ENCODE peak calls at places on chromosomes 7 and 10, in seven cellular contexts. X is HepG2, R is HCT116, N is GM12878, E is H1, M is K562, W is SK-N-SH. C is an unnamed sample.

GRCh38 chr7:142338633-142339501 is 81.0 kb upstream of the PRSS58 start:
- DNase-seq in X (no peak), R (peak), N (no peak), E (peak), M (no peak), W (no peak), C (peak)

GRCh38 chr10:96512997-96513685 is 585 bp downstream of the TLL2 start:
- DNase-seq in X (no peak), R (no peak), N (no peak), E (no peak), M (no peak), W (peak), C (no peak)

GRCh38 chr10:63697956-63698814 is 177.0 kb downstream of the REEP3 start:
- DNase-seq in X (no peak), R (no peak), N (no peak), E (no peak), M (no peak), W (no peak), C (no peak)

GRCh38 chr7:138137423-138138171 is 61.3 kb downstream of the AKR1D1 start:
- DNase-seq in X (no peak), R (no peak), N (peak), E (no peak), M (no peak), W (no peak), C (no peak)

GRCh38 chr10:32005050-32005449 is 51.2 kb downstream of the KIF5B start:
- DNase-seq in X (peak), R (peak), N (peak), E (peak), M (peak), W (peak), C (no peak)

GRCh38 chr10:36492590-36493510 is 632.5 kb upstream of the ANKRD30A start:
- DNase-seq in X (no peak), R (no peak), N (no peak), E (no peak), M (no peak), W (no peak), C (no peak)

GRCh38 chr7:29564455-29565185 is 985 bp downstream of the PRR15 start:
- DNase-seq in X (peak), R (no peak), N (no peak), E (peak), M (no peak), W (peak), C (peak)

GRCh38 chr7:2499719-2500430 is 19.7 kb upstream of the LFNG start:
- DNase-seq in X (no peak), R (no peak), N (no peak), E (peak), M (no peak), W (no peak), C (no peak)

GRCh38 chr10:91797077-91797690 is 1.0 kb upstream of the TNKS2 start:
- DNase-seq in X (no peak), R (no peak), N (no peak), E (no peak), M (no peak), W (no peak), C (no peak)

GRCh38 chr7:34759477-34760125 is 101.6 kb downstream of the NPSR1 start:
- DNase-seq in X (peak), R (peak), N (no peak), E (no peak), M (peak), W (peak), C (peak)

GRCh38 chr10:15483215-15483970 is 112.3 kb upstream of the FAM171A1 start:
- DNase-seq in X (no peak), R (no peak), N (no peak), E (no peak), M (peak), W (peak), C (no peak)

GRCh38 chr7:98314469-98314868 is 33.0 kb downstream of the BRI3 start:
- DNase-seq in X (no peak), R (no peak), N (no peak), E (no peak), M (no peak), W (no peak), C (no peak)

GRCh38 chr7:110142939-110143526 is 947.9 kb upstream of the LRRN3 start:
- DNase-seq in X (no peak), R (no peak), N (no peak), E (no peak), M (no peak), W (peak), C (no peak)

GRCh38 chr10:8398771-8399170 is 344.3 kb downstream of the GATA3 start:
- DNase-seq in X (no peak), R (no peak), N (no peak), E (no peak), M (no peak), W (no peak), C (no peak)

GRCh38 chr10:66257801-66258200 is 668.0 kb upstream of the LRRTM3 start:
- DNase-seq in X (no peak), R (no peak), N (no peak), E (no peak), M (no peak), W (no peak), C (peak)

GRCh38 chr10:74255214-74255613 is 104.2 kb downstream of the ADK start:
- DNase-seq in X (no peak), R (no peak), N (no peak), E (no peak), M (no peak), W (no peak), C (no peak)

GRCh38 chr7:83426325-83426724 is 222.6 kb downstream of the SEMA3E start:
- DNase-seq in X (no peak), R (no peak), N (no peak), E (no peak), M (no peak), W (no peak), C (no peak)

GRCh38 chr7:135773451-135773850 is 24.8 kb upstream of the FAM180A start:
- DNase-seq in X (no peak), R (no peak), N (no peak), E (no peak), M (no peak), W (no peak), C (peak)

GRCh38 chr10:95785942-95786669 is 30.1 kb downstream of the ENTPD1 start:
- DNase-seq in X (no peak), R (no peak), N (peak), E (no peak), M (no peak), W (no peak), C (no peak)

GRCh38 chr7:137546671-137547070 is 203.1 kb upstream of the PTN start:
- DNase-seq in X (no peak), R (no peak), N (no peak), E (no peak), M (no peak), W (no peak), C (no peak)

GRCh38 chr7:143415696-143416095 is 7.0 kb upstream of the EPHA1 start:
- DNase-seq in X (no peak), R (no peak), N (no peak), E (no peak), M (no peak), W (no peak), C (no peak)

GRCh38 chr7:11726251-11727155 is 105.5 kb downstream of the THSD7A start:
- DNase-seq in X (no peak), R (no peak), N (no peak), E (no peak), M (no peak), W (peak), C (no peak)

GRCh38 chr7:123811056-123811455 is 33.9 kb upstream of the HYAL4 start:
- DNase-seq in X (no peak), R (no peak), N (no peak), E (no peak), M (no peak), W (no peak), C (no peak)
- TF ChIP-seq JUND in X (no peak), R (no peak), N (no peak), E (no peak), M (no peak), W (no peak), C (no peak)

DNA sequence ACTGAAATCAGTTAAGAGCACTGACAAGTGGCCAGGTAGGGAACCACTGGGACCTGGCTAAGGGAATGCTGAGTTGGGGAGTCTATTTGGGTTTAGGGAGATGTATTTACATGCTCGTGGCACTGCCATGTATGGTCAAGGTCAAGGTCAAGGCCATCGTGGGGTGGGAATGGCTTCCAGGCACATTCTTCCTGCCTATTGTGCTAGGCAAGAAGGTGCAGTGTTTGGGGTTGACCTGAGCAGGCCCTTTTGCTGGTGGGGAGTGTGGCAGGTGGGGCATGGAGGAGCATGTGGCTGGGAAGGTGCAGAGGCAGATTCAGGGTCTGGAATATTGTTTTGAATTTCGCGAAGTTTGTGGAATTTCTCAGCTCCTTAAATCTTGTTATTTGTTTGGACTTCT is 17.8 kb downstream of the FAM241B start:
- DNase-seq in X (no peak), R (no peak), N (no peak), E (no peak), M (no peak), W (no peak), C (no peak)
- TF ChIP-seq JUND in X (no peak), R (no peak), N (no peak), E (no peak), M (no peak), W (no peak), C (no peak)

GRCh38 chr7:17097668-17098297 is 200.7 kb upstream of the AHR start:
- DNase-seq in X (no peak), R (no peak), N (no peak), E (no peak), M (no peak), W (no peak), C (no peak)

GRCh38 chr7:17099083-17099973 is 199.1 kb upstream of the AHR start:
- DNase-seq in X (peak), R (peak), N (no peak), E (no peak), M (no peak), W (no peak), C (peak)

GRCh38 chr7:17098515-17098914 is 199.9 kb upstream of the AHR start:
- DNase-seq in X (no peak), R (no peak), N (no peak), E (no peak), M (no peak), W (no peak), C (no peak)

GRCh38 chr7:17095951-17096350 is 202.5 kb upstream of the AHR start:
- DNase-seq in X (no peak), R (no peak), N (no peak), E (no peak), M (no peak), W (no peak), C (no peak)

GRCh38 chr7:17095001-17095574 is 203.4 kb upstream of the AHR start:
- DNase-seq in X (no peak), R (no peak), N (no peak), E (no peak), M (no peak), W (no peak), C (peak)
- TF ChIP-seq JUND in X (no peak), R (no peak), N (no peak), E (no peak), M (no peak), W (no peak), C (peak)

GRCh38 chr10:124091646-124092269 is 1.6 kb downstream of the CHST15 start:
- DNase-seq in X (no peak), R (no peak), N (no peak), E (peak), M (no peak), W (peak), C (no peak)
- TF ChIP-seq JUND in X (no peak), R (no peak), N (no peak), E (no peak), M (no peak), W (no peak), C (no peak)

GRCh38 chr7:91351374-91351773 is 87.1 kb downstream of the FZD1 start:
- DNase-seq in X (peak), R (no peak), N (no peak), E (no peak), M (no peak), W (no peak), C (no peak)

GRCh38 chr7:91352091-91352490 is 87.9 kb downstream of the FZD1 start:
- DNase-seq in X (no peak), R (no peak), N (no peak), E (no peak), M (no peak), W (no peak), C (no peak)

GRCh38 chr7:91347288-91347687 is 83.1 kb downstream of the FZD1 start:
- DNase-seq in X (no peak), R (no peak), N (no peak), E (no peak), M (no peak), W (no peak), C (peak)

GRCh38 chr7:91345449-91345848 is 81.2 kb downstream of the FZD1 start:
- DNase-seq in X (no peak), R (no peak), N (no peak), E (no peak), M (no peak), W (no peak), C (no peak)

GRCh38 chr7:91348686-91349085 is 84.5 kb downstream of the FZD1 start:
- DNase-seq in X (no peak), R (no peak), N (no peak), E (no peak), M (no peak), W (no peak), C (no peak)
- TF ChIP-seq JUND in X (no peak), R (no peak), N (no peak), E (no peak), M (no peak), W (no peak), C (no peak)

GRCh38 chr7:101978683-101979082 is 161.3 kb downstream of the CUX1 start:
- DNase-seq in X (no peak), R (no peak), N (no peak), E (no peak), M (no peak), W (no peak), C (no peak)
- TF ChIP-seq JUND in X (no peak), R (no peak), N (no peak), E (no peak), M (no peak), W (no peak), C (no peak)

GRCh38 chr7:134031835-134032617 is 95.1 kb upstream of the LRGUK start:
- DNase-seq in X (no peak), R (no peak), N (no peak), E (no peak), M (no peak), W (no peak), C (no peak)
- TF ChIP-seq JUND in X (no peak), R (no peak), N (no peak), E (no peak), M (no peak), W (no peak), C (no peak)

GRCh38 chr10:33732176-33733025 is 397.9 kb upstream of the NRP1 start:
- DNase-seq in X (no peak), R (no peak), N (no peak), E (no peak), M (no peak), W (no peak), C (no peak)
- TF ChIP-seq JUND in X (no peak), R (no peak), N (no peak), E (no peak), M (no peak), W (no peak), C (no peak)

DNA sequence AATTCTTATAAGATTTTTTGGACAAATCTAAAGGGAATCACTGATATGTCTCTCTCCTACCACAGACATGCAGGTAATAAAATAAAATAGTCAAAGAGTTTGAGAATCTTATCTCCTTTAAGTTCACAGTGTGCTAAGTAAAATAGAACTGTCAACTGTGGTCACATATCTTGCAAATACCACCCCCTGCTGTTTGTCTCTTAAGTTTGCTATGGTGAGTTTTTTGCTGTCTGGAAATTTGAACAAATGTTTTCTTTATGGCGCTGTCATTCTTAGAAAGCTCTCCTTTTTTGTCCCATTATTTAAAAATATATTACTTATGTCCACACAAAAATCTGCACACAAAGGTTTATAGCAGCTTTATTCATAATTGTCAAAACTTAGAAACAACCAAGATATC is 19.6 kb downstream of the GIMAP5 start:
- DNase-seq in X (no peak), R (no peak), N (no peak), E (no peak), M (peak), W (no peak), C (peak)
- TF ChIP-seq JUND in X (no peak), R (no peak), N (no peak), E (no peak), M (no peak), W (no peak), C (no peak)

GRCh38 chr10:71268247-71268691 is 50.8 kb upstream of the SLC29A3 start:
- DNase-seq in X (peak), R (no peak), N (no peak), E (no peak), M (no peak), W (no peak), C (peak)
- TF ChIP-seq JUND in X (no peak), R (no peak), N (no peak), E (no peak), M (peak), W (no peak), C (no peak)